ENCODE peak calls at places on chromosomes 6 and 20, in five cellular contexts. C is cardiac muscle cell, F is tibial nerve, T is GM06990, B is K562. O is an unnamed sample.
A peak's percentile ranks its signal among the peaks of the same experiment; 100 is the strongest.

GRCh38 chr6:54618597-54618996 is 228.0 kb upstream of the FAM83B start:
- DNase-seq in C (no peak), B (no peak), T (no peak), F (no peak), O (no peak)

GRCh38 chr6:42781811-42782688 is at the start of gene BICRAL:
- DNase-seq in C (peak; percentile 89), F (peak; percentile 64), T (peak; percentile 62), B (peak; percentile 85), O (peak; percentile 74)

GRCh38 chr6:4550227-4550597 is 226.0 kb upstream of the CDYL start:
- DNase-seq in F (no peak), T (peak; percentile 15), C (no peak), B (peak; percentile 29), O (no peak)

GRCh38 chr6:4491501-4492260 is 284.5 kb upstream of the CDYL start:
- DNase-seq in C (peak; percentile 18), F (no peak), T (no peak), B (no peak), O (no peak)

GRCh38 chr6:36682328-36683144 is 4.0 kb downstream of the CDKN1A start:
- DNase-seq in B (no peak), T (peak; percentile 82), C (no peak), F (no peak), O (no peak)

GRCh38 chr20:10922941-10923340 is 249.1 kb upstream of the JAG1 start:
- DNase-seq in T (no peak), F (no peak), B (no peak), C (peak; percentile 90), O (no peak)

GRCh38 chr20:46720019-46720418 is 10.6 kb downstream of the SLC2A10 start:
- DNase-seq in C (no peak), T (no peak), B (no peak), F (no peak), O (no peak)

GRCh38 chr6:94124333-94124732 is 705.0 kb upstream of the EPHA7 start:
- DNase-seq in T (no peak), B (no peak), C (no peak), F (no peak), O (no peak)

GRCh38 chr6:112254921-112255320 is 554 bp upstream of the LAMA4 start:
- DNase-seq in T (no peak), C (no peak), B (no peak), F (no peak), O (no peak)

GRCh38 chr6:21902766-21903165 is 309.2 kb downstream of the SOX4 start:
- DNase-seq in B (no peak), F (no peak), T (no peak), C (no peak), O (no peak)

GRCh38 chr6:15399651-15400470 is 154.0 kb downstream of the JARID2 start:
- DNase-seq in T (no peak), C (peak; percentile 92), F (peak; percentile 78), B (peak; percentile 82), O (peak; percentile 77)

GRCh38 chr6:22582806-22583205 is 13.4 kb downstream of the HDGFL1 start:
- DNase-seq in F (no peak), B (no peak), C (peak; percentile 51), T (no peak), O (no peak)

GRCh38 chr6:158869010-158869603 is 49.9 kb upstream of the EZR start:
- DNase-seq in F (no peak), B (peak; percentile 79), T (no peak), C (no peak), O (no peak)

GRCh38 chr6:110495949-110496348 is 19.5 kb upstream of the SLC22A16 start:
- DNase-seq in C (peak; percentile 27), B (no peak), T (no peak), F (no peak), O (no peak)

GRCh38 chr6:43708857-43709653 is 21.5 kb upstream of the MRPS18A start:
- DNase-seq in C (peak; percentile 95), F (peak; percentile 59), B (peak; percentile 58), T (no peak), O (no peak)

GRCh38 chr6:168442646-168443045 is 1.7 kb downstream of the SMOC2 start:
- DNase-seq in C (no peak), B (no peak), F (no peak), T (no peak), O (no peak)

GRCh38 chr20:3038454-3038853 is 5.0 kb upstream of the GNRH2 start:
- DNase-seq in T (no peak), F (no peak), C (no peak), B (peak; percentile 38), O (no peak)

GRCh38 chr20:3031524-3032147 is 11.8 kb upstream of the GNRH2 start:
- DNase-seq in T (no peak), C (no peak), F (no peak), B (no peak), O (no peak)

GRCh38 chr20:3037654-3038053 is 5.8 kb upstream of the GNRH2 start:
- DNase-seq in T (no peak), F (no peak), B (no peak), C (no peak), O (no peak)

GRCh38 chr20:3027987-3028386 is 15.4 kb upstream of the GNRH2 start:
- DNase-seq in C (no peak), T (no peak), F (no peak), B (no peak), O (no peak)

DNA sequence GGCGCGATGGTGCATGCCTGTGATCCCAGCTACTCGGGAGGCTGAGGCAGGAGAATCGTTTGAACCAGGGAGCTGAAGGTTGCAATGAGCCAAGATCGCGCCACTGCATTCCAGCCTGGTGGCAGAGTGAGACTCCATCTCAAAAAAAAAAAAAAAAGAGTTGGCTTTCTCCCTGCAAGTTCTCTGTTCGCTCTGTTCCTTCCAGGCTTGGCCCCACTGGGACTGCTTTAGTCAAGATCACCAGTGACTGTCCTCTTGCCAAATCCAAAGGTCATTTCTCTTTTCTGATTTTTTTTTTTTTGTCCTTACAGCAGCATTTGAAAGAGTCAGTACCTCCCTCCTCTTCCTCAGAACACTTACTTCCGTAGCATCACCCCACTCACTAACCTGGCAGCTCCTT is 10.8 kb upstream of the GNRH2 start:
- DNase-seq in F (peak; percentile 44), T (no peak), B (no peak), C (no peak), O (no peak)
- H3K36me3 ChIP-seq in F (no peaks in the 10 kb centered on the region), T (peaks cover 31% of the 10 kb centered on the region), B (peaks cover 62% of the 10 kb centered on the region), C (peaks cover 36% of the 10 kb centered on the region), O (no peaks in the 10 kb centered on the region)

GRCh38 chr6:27870486-27870885 is 41.7 kb downstream of the OR2B2 start:
- DNase-seq in C (no peak), B (no peak), T (no peak), F (no peak), O (no peak)

GRCh38 chr6:27872634-27873028 is 39.6 kb downstream of the OR2B2 start:
- DNase-seq in C (no peak), F (no peak), B (no peak), T (peak; percentile 74), O (no peak)

GRCh38 chr6:27873101-27874030 is 38.8 kb downstream of the OR2B2 start:
- DNase-seq in C (peak; percentile 84), B (no peak), F (peak; percentile 52), T (peak; percentile 91), O (no peak)

GRCh38 chr6:27867941-27868705 is 44.1 kb downstream of the OR2B2 start:
- DNase-seq in B (no peak), F (no peak), C (peak; percentile 19), T (peak; percentile 43), O (no peak)

GRCh38 chr6:27871919-27872633 is 40.1 kb downstream of the OR2B2 start:
- DNase-seq in T (peak; percentile 96), C (peak; percentile 98), B (no peak), F (peak; percentile 81), O (peak; percentile 49)
- TF ChIP-seq CTCF in T (peak; percentile 58), C (peak; percentile 25), B (no peak), F (no peak), O (no peak)

GRCh38 chr6:161111256-161111655 is 119.7 kb downstream of the MAP3K4 start:
- DNase-seq in C (no peak), T (no peak), B (no peak), F (no peak), O (no peak)

GRCh38 chr6:161110380-161110779 is 118.8 kb downstream of the MAP3K4 start:
- DNase-seq in B (no peak), T (no peak), F (no peak), C (no peak), O (no peak)

GRCh38 chr6:161107779-161108380 is 116.3 kb downstream of the MAP3K4 start:
- DNase-seq in C (no peak), F (no peak), B (no peak), T (no peak), O (no peak)

GRCh38 chr6:161109366-161109765 is 117.8 kb downstream of the MAP3K4 start:
- DNase-seq in C (no peak), T (no peak), F (no peak), B (no peak), O (no peak)

DNA sequence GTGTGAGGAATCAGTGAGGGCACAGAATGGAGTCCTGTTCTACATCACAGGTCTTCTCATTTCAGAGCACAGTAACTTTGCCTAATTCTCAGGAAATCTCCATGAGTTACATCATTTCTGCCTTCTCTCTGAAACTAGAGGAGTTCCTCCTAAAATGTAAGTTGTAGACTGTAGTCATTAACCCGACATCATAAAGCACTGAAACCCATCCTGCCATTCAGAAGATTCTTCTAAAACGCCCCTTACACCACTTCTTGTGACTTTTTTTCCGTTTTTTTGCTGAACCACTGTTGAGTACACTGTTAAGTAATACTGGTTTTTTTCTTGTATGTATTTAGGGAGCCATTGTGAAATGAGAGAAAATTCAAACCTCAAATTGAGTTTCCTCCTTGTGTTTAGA is 117.3 kb downstream of the MAP3K4 start:
- DNase-seq in F (no peak), C (no peak), B (no peak), T (no peak), O (no peak)
- H3K36me3 ChIP-seq in F (peaks cover 15% of the 10 kb centered on the region), C (peaks cover 81% of the 10 kb centered on the region), B (peaks cover 91% of the 10 kb centered on the region), T (peaks cover 25% of the 10 kb centered on the region), O (no peaks in the 10 kb centered on the region)

DNA sequence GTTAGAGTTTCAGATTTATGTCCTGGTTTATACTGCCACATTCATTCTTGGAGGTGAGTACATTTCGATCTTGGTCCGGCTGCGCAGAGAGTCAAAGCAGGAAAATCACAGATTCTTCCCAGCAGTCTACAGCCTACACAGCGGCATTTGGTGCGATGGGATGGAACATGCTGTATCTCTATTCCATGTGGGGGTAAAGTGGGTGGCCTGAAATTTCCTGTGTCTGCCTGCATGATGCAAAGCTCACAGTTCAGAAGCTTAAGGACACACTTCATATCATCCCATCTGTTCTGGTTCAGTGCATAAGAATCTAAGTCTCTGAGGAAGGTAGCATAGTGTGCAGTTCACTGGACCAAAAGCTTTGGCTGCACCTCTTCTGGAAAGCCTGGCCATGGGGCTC is at the start of gene DEFB127:
- DNase-seq in C (no peak), B (no peak), F (no peak), T (no peak), O (no peak)
- TF ChIP-seq CTCF in C (no peak), B (no peak), F (no peak), T (no peak), O (no peak)

DNA sequence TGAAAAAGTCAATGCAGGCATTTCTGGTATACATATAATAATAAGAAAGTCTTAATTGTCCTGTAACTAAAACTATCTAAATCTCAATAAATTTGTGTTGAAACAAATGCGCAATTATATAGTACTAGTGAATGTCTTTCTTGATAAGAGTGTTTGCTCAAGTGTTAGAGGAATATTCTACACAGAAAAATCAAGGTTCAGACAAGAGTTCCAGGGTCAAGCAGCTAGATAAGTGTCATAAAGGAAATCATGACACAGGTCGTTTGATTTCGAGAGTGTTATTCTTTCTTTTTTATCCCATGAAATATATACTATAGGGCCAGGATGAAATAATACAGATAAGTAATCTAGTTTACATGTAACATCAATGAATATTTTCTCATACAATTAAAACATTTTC is 366.1 kb downstream of the UTRN start:
- DNase-seq in F (no peak), B (no peak), T (no peak), C (no peak), O (no peak)
- H3K36me3 ChIP-seq in F (no peaks in the 10 kb centered on the region), B (no peaks in the 10 kb centered on the region), T (no peaks in the 10 kb centered on the region), C (no peaks in the 10 kb centered on the region), O (no peaks in the 10 kb centered on the region)

O was measured in ovary.